ENCODE peak calls at places on chromosomes 12 and 14, in six cellular contexts. X is T47D, G is HepG2, B is GM12878, Z is HCT116, J is K562. C is an unnamed sample.

GRCh38 chr14:71423481-71423880 is 508.7 kb upstream of the RGS6 start:
- DNase-seq in X (no peak), J (no peak), G (no peak), Z (no peak), B (no peak), C (no peak)

GRCh38 chr14:47549886-47550285 is 125.5 kb downstream of the MDGA2 start:
- DNase-seq in J (no peak), X (no peak), Z (no peak), G (no peak), B (no peak), C (no peak)

GRCh38 chr14:61561144-61561543 is 134.2 kb upstream of the HIF1A start:
- DNase-seq in B (no peak), G (peak), J (no peak), X (peak), Z (no peak), C (peak)

GRCh38 chr12:2284857-2285256 is 232.1 kb downstream of the CACNA1C start:
- DNase-seq in B (no peak), G (peak), X (peak), J (peak), Z (peak), C (peak)

GRCh38 chr12:108768591-108769500 is 37.5 kb upstream of the CORO1C start:
- DNase-seq in J (peak), X (no peak), Z (peak), G (peak), B (peak), C (peak)

GRCh38 chr14:103543721-103544626 is 15.0 kb downstream of the TRMT61A start:
- DNase-seq in X (no peak), Z (no peak), B (no peak), J (no peak), G (no peak), C (peak)

GRCh38 chr12:84508943-84509342 is 403.7 kb downstream of the SLC6A15 start:
- DNase-seq in Z (no peak), G (no peak), J (no peak), B (no peak), X (no peak), C (no peak)

GRCh38 chr14:61003571-61003970 is 22.5 kb downstream of the SLC38A6 start:
- DNase-seq in X (no peak), B (no peak), G (no peak), Z (no peak), J (no peak), C (no peak)

GRCh38 chr14:103517172-103517566 is 5.5 kb downstream of the CKB start:
- DNase-seq in G (no peak), J (no peak), X (no peak), B (no peak), Z (no peak), C (no peak)

GRCh38 chr12:48994224-48995060 is 4.7 kb downstream of the DDN start:
- DNase-seq in B (no peak), Z (no peak), J (no peak), G (no peak), X (no peak), C (no peak)

GRCh38 chr12:29148958-29149690 is at the start of gene FAR2:
- DNase-seq in Z (no peak), J (peak), X (peak), G (no peak), B (no peak), C (peak)

GRCh38 chr12:115103884-115104883 is 420.2 kb upstream of the TBX3 start:
- DNase-seq in G (no peak), B (no peak), J (no peak), Z (no peak), X (peak), C (no peak)

GRCh38 chr12:49565119-49565955 is 2.6 kb downstream of the MCRS1 start:
- DNase-seq in J (no peak), X (no peak), B (no peak), G (no peak), Z (no peak), C (no peak)

GRCh38 chr12:94049718-94050117 is 98.7 kb upstream of the PLXNC1 start:
- DNase-seq in G (no peak), X (no peak), Z (no peak), B (no peak), J (no peak), C (peak)

GRCh38 chr12:119649202-119649808 is 18.6 kb upstream of the PRKAB1 start:
- DNase-seq in Z (no peak), B (no peak), X (peak), G (no peak), J (peak), C (peak)

GRCh38 chr14:71665157-71665556 is 267.1 kb upstream of the RGS6 start:
- DNase-seq in X (no peak), Z (no peak), J (no peak), G (no peak), B (no peak), C (no peak)

GRCh38 chr12:11978985-11979384 is 91.8 kb upstream of the BCL2L14 start:
- DNase-seq in B (no peak), G (no peak), Z (no peak), J (no peak), X (no peak), C (no peak)

GRCh38 chr14:99531221-99532096 is 50.2 kb downstream of the CCNK start:
- DNase-seq in G (no peak), Z (no peak), J (no peak), B (no peak), X (no peak), C (no peak)

GRCh38 chr14:103298620-103299019 is 35.4 kb upstream of the EIF5 start:
- DNase-seq in J (no peak), G (peak), Z (no peak), B (no peak), X (no peak), C (peak)

GRCh38 chr14:54253195-54253947 is 143.4 kb upstream of the CDKN3 start:
- DNase-seq in B (no peak), J (no peak), Z (peak), X (peak), G (peak), C (no peak)

GRCh38 chr12:46383654-46384450 is 11.3 kb upstream of the SLC38A2 start:
- DNase-seq in X (peak), B (no peak), J (no peak), Z (peak), G (peak), C (no peak)

GRCh38 chr12:130026608-130027176 is 122.9 kb upstream of the TMEM132D start:
- DNase-seq in J (peak), B (no peak), G (peak), X (peak), Z (no peak), C (peak)

GRCh38 chr14:105026789-105027563 is 6.1 kb upstream of the CDCA4 start:
- DNase-seq in X (peak), Z (peak), J (no peak), B (no peak), G (no peak), C (no peak)

GRCh38 chr12:47752552-47752951 is 6.1 kb downstream of the RAPGEF3 start:
- DNase-seq in Z (no peak), G (no peak), J (no peak), X (no peak), B (no peak), C (no peak)

GRCh38 chr12:28872654-28873268 is 276.3 kb upstream of the FAR2 start:
- DNase-seq in X (peak), J (peak), Z (peak), G (peak), B (no peak), C (peak)

GRCh38 chr14:50388256-50388931 is 8.3 kb downstream of the CDKL1 start:
- DNase-seq in X (no peak), B (no peak), G (no peak), Z (no peak), J (no peak), C (no peak)

GRCh38 chr12:116222358-116222757 is 55.1 kb downstream of the MED13L start:
- DNase-seq in X (peak), B (no peak), Z (peak), J (no peak), G (peak), C (no peak)

GRCh38 chr12:102960766-102961487 is 3.5 kb downstream of the ASCL1 start:
- DNase-seq in X (no peak), G (no peak), J (no peak), B (no peak), Z (no peak), C (no peak)

GRCh38 chr14:93951798-93952540 is 24.4 kb downstream of the ASB2 start:
- DNase-seq in B (no peak), Z (no peak), J (no peak), G (no peak), X (no peak), C (no peak)

GRCh38 chr14:101217972-101218371 is 314.4 kb upstream of the RTL1 start:
- DNase-seq in J (no peak), Z (no peak), G (no peak), X (no peak), B (no peak), C (no peak)

GRCh38 chr14:65850429-65851145 is 438.1 kb downstream of the FUT8 start:
- DNase-seq in X (no peak), J (no peak), Z (no peak), B (no peak), G (no peak), C (peak)

GRCh38 chr12:78470354-78471195 is 394.0 kb upstream of the SYT1 start:
- DNase-seq in J (no peak), Z (peak), B (no peak), X (peak), G (peak), C (peak)
- TF ChIP-seq JUND in J (no peak), Z (no peak), B (no peak), X (no peak), G (no peak), C (no peak)

GRCh38 chr12:132562489-132563045 is 47.8 kb downstream of the LRCOL1 start:
- DNase-seq in B (no peak), Z (no peak), X (no peak), J (no peak), G (no peak), C (no peak)

GRCh38 chr12:132560421-132560830 is 50.0 kb downstream of the LRCOL1 start:
- DNase-seq in G (no peak), X (peak), J (peak), Z (no peak), B (no peak), C (peak)

GRCh38 chr12:132559652-132560420 is 50.5 kb downstream of the LRCOL1 start:
- DNase-seq in G (peak), J (peak), X (peak), Z (peak), B (no peak), C (peak)

GRCh38 chr12:132560831-132561783 is 49.3 kb downstream of the LRCOL1 start:
- DNase-seq in G (peak), B (peak), Z (peak), J (peak), X (peak), C (peak)

GRCh38 chr12:132561784-132562156 is 48.6 kb downstream of the LRCOL1 start:
- DNase-seq in G (no peak), B (no peak), Z (no peak), X (peak), J (peak), C (peak)
- TF ChIP-seq JUND in G (no peak), B (no peak), Z (no peak), X (no peak), J (no peak), C (no peak)

DNA sequence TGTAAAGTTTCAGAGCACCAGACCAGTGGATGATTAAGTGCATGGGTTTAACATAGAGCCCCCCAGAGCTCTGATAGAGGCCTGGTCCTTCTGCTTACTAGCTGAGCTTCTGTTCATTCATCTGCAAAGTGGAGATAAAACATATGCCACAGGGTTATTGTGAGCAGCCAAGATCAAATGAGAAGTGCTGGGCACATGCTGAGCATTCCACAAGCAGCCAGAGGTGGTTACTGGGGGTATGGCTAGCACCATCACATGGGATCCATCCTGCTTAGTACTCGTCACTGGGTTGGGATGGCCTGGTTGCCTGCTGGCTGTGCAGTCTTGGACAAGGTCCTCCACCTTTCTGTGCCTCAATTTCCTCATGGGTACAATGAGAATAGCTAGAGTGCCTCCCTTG is 18.0 kb upstream of the SMUG1 start:
- DNase-seq in G (no peak), Z (no peak), J (no peak), X (no peak), B (no peak), C (no peak)
- TF ChIP-seq JUND in G (no peak), Z (no peak), J (no peak), X (no peak), B (no peak), C (no peak)

GRCh38 chr14:23154876-23155587 is 28.4 kb downstream of the SLC7A8 start:
- DNase-seq in J (peak), B (no peak), X (peak), Z (no peak), G (no peak), C (no peak)
- TF ChIP-seq JUND in J (peak), B (no peak), X (no peak), Z (no peak), G (no peak), C (no peak)

GRCh38 chr12:88172844-88173407 is 30.8 kb downstream of the TMTC3 start:
- DNase-seq in B (no peak), G (no peak), Z (no peak), X (no peak), J (no peak), C (no peak)
- TF ChIP-seq JUND in B (no peak), G (no peak), Z (no peak), X (no peak), J (no peak), C (peak)

DNA sequence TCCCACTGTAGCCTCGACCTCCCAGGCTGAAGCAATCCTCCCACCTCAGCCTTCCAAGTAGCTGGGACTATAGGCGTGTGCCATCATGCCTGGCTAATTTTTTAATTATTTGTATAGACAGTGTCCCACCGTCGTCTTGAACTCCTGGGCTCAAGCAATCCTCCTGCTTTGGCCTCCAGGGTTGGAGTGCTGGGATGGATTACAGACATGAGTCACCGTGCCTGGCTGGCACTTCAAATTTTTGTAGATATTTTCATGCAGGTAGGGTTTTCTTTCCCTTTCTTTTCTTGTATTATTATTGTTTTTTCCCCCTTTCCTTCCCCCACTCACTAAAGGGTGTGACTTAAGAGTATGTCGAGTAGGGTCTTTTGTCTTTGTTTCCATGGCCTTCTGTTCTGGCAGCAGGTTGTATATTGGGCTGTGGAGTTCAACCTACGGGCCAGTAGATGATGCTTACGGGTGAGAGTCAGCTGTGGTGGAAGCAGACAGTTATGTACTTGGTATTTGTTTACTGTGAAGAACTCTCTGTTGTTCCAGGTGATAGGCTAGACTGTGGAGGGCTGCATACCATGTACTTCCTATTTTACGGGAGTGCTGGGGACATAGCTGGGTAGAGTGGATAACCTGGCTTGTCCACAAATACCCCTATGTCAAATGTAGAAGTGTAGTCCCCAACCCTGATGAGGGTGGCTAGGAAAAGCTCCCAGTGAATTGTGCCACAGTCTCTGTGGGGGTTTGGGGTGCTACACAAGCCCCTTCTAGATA is 30.7 kb downstream of the RAD51B start:
- DNase-seq in B (no peak), Z (no peak), J (no peak), G (no peak), X (no peak), C (no peak)
- TF ChIP-seq JUND in B (no peak), Z (no peak), J (no peak), G (no peak), X (no peak), C (no peak)

C was measured in SK-N-SH.